ENCODE peak calls at places on chromosome 9, in eight cellular contexts. One of them, this sample, is unnamed.

GRCh38 chr9:73807956-73808355 is 656.3 kb downstream of the ANXA1 start:
- DNase-seq in left ventricle myocardium inferior: no peak
- DNase-seq in cardiac muscle cell: no peak
- DNase-seq in CD8-positive, alpha-beta memory T cell: no peak
- DNase-seq in suprapubic skin: no peak
- DNase-seq in stomach: no peak
- DNase-seq in adrenal gland: no peak
- DNase-seq in upper lobe of left lung: no peak
- DNase-seq in this sample: no peak

GRCh38 chr9:100379862-100380261 is 27.1 kb upstream of the TEX10 start:
- DNase-seq in left ventricle myocardium inferior: no peak
- DNase-seq in cardiac muscle cell: no peak
- DNase-seq in CD8-positive, alpha-beta memory T cell: no peak
- DNase-seq in suprapubic skin: no peak
- DNase-seq in stomach: no peak
- DNase-seq in adrenal gland: no peak
- DNase-seq in upper lobe of left lung: no peak
- DNase-seq in this sample: no peak

GRCh38 chr9:98009926-98010325 is 26.8 kb downstream of the ANP32B start:
- DNase-seq in left ventricle myocardium inferior: no peak
- DNase-seq in cardiac muscle cell: no peak
- DNase-seq in CD8-positive, alpha-beta memory T cell: no peak
- DNase-seq in suprapubic skin: no peak
- DNase-seq in stomach: no peak
- DNase-seq in adrenal gland: peak; percentile 63
- DNase-seq in upper lobe of left lung: no peak
- DNase-seq in this sample: no peak

GRCh38 chr9:82423700-82424099 is 435.1 kb downstream of the SPATA31D1 start:
- DNase-seq in left ventricle myocardium inferior: no peak
- DNase-seq in cardiac muscle cell: no peak
- DNase-seq in CD8-positive, alpha-beta memory T cell: no peak
- DNase-seq in suprapubic skin: no peak
- DNase-seq in stomach: peak; percentile 49
- DNase-seq in adrenal gland: no peak
- DNase-seq in upper lobe of left lung: no peak
- DNase-seq in this sample: no peak

GRCh38 chr9:6214903-6215302 is 704 bp upstream of the IL33 start:
- DNase-seq in left ventricle myocardium inferior: no peak
- DNase-seq in cardiac muscle cell: no peak
- DNase-seq in CD8-positive, alpha-beta memory T cell: no peak
- DNase-seq in suprapubic skin: no peak
- DNase-seq in stomach: no peak
- DNase-seq in adrenal gland: no peak
- DNase-seq in upper lobe of left lung: no peak
- DNase-seq in this sample: no peak

GRCh38 chr9:75229605-75230332 is 141.5 kb downstream of the OSTF1 start:
- DNase-seq in left ventricle myocardium inferior: no peak
- DNase-seq in cardiac muscle cell: no peak
- DNase-seq in CD8-positive, alpha-beta memory T cell: no peak
- DNase-seq in suprapubic skin: no peak
- DNase-seq in stomach: peak; percentile 88
- DNase-seq in adrenal gland: no peak
- DNase-seq in upper lobe of left lung: no peak
- DNase-seq in this sample: no peak

GRCh38 chr9:77783518-77783917 is 135.4 kb upstream of the GNA14 start:
- DNase-seq in left ventricle myocardium inferior: no peak
- DNase-seq in cardiac muscle cell: no peak
- DNase-seq in CD8-positive, alpha-beta memory T cell: no peak
- DNase-seq in suprapubic skin: no peak
- DNase-seq in stomach: no peak
- DNase-seq in adrenal gland: no peak
- DNase-seq in upper lobe of left lung: no peak
- DNase-seq in this sample: no peak

GRCh38 chr9:120910643-120911042 is 16.0 kb downstream of the TRAF1 start:
- DNase-seq in left ventricle myocardium inferior: no peak
- DNase-seq in cardiac muscle cell: no peak
- DNase-seq in CD8-positive, alpha-beta memory T cell: no peak
- DNase-seq in suprapubic skin: no peak
- DNase-seq in stomach: no peak
- DNase-seq in adrenal gland: no peak
- DNase-seq in upper lobe of left lung: no peak
- DNase-seq in this sample: no peak

GRCh38 chr9:105405514-105406131 is 42.2 kb upstream of the FSD1L start:
- DNase-seq in left ventricle myocardium inferior: no peak
- DNase-seq in cardiac muscle cell: no peak
- DNase-seq in CD8-positive, alpha-beta memory T cell: peak; percentile 15
- DNase-seq in suprapubic skin: no peak
- DNase-seq in stomach: no peak
- DNase-seq in adrenal gland: no peak
- DNase-seq in upper lobe of left lung: no peak
- DNase-seq in this sample: no peak

GRCh38 chr9:90838098-90838497 is 36.5 kb downstream of the SYK start:
- DNase-seq in left ventricle myocardium inferior: no peak
- DNase-seq in cardiac muscle cell: no peak
- DNase-seq in CD8-positive, alpha-beta memory T cell: no peak
- DNase-seq in suprapubic skin: no peak
- DNase-seq in stomach: peak; percentile 8
- DNase-seq in adrenal gland: no peak
- DNase-seq in upper lobe of left lung: no peak
- DNase-seq in this sample: no peak

GRCh38 chr9:93126151-93126781 is 7.8 kb downstream of the NINJ1 start:
- DNase-seq in left ventricle myocardium inferior: peak; percentile 16
- DNase-seq in cardiac muscle cell: no peak
- DNase-seq in CD8-positive, alpha-beta memory T cell: no peak
- DNase-seq in suprapubic skin: peak; percentile 78
- DNase-seq in stomach: no peak
- DNase-seq in adrenal gland: peak; percentile 55
- DNase-seq in upper lobe of left lung: peak; percentile 64
- DNase-seq in this sample: no peak

GRCh38 chr9:36878986-36879982 is 154.8 kb downstream of the PAX5 start:
- DNase-seq in left ventricle myocardium inferior: no peak
- DNase-seq in cardiac muscle cell: no peak
- DNase-seq in CD8-positive, alpha-beta memory T cell: no peak
- DNase-seq in suprapubic skin: no peak
- DNase-seq in stomach: no peak
- DNase-seq in adrenal gland: no peak
- DNase-seq in upper lobe of left lung: no peak
- DNase-seq in this sample: no peak

GRCh38 chr9:122219856-122220672 is 8.7 kb downstream of the LHX6 start:
- DNase-seq in left ventricle myocardium inferior: no peak
- DNase-seq in cardiac muscle cell: peak; percentile 39
- DNase-seq in CD8-positive, alpha-beta memory T cell: no peak
- DNase-seq in suprapubic skin: no peak
- DNase-seq in stomach: no peak
- DNase-seq in adrenal gland: peak; percentile 50
- DNase-seq in upper lobe of left lung: peak; percentile 79
- DNase-seq in this sample: no peak

GRCh38 chr9:81182421-81182820 is 506.9 kb downstream of the TLE1 start:
- DNase-seq in left ventricle myocardium inferior: no peak
- DNase-seq in cardiac muscle cell: no peak
- DNase-seq in CD8-positive, alpha-beta memory T cell: no peak
- DNase-seq in suprapubic skin: no peak
- DNase-seq in stomach: no peak
- DNase-seq in adrenal gland: no peak
- DNase-seq in upper lobe of left lung: no peak
- DNase-seq in this sample: no peak

GRCh38 chr9:93031629-93032431 is 26.7 kb upstream of the SUSD3 start:
- DNase-seq in left ventricle myocardium inferior: no peak
- DNase-seq in cardiac muscle cell: no peak
- DNase-seq in CD8-positive, alpha-beta memory T cell: no peak
- DNase-seq in suprapubic skin: no peak
- DNase-seq in stomach: no peak
- DNase-seq in adrenal gland: no peak
- DNase-seq in upper lobe of left lung: no peak
- DNase-seq in this sample: no peak

GRCh38 chr9:108056083-108056804 is 566.7 kb upstream of the KLF4 start:
- DNase-seq in left ventricle myocardium inferior: no peak
- DNase-seq in cardiac muscle cell: no peak
- DNase-seq in CD8-positive, alpha-beta memory T cell: no peak
- DNase-seq in suprapubic skin: no peak
- DNase-seq in stomach: no peak
- DNase-seq in adrenal gland: no peak
- DNase-seq in upper lobe of left lung: no peak
- DNase-seq in this sample: no peak

GRCh38 chr9:108050894-108051293 is 561.3 kb upstream of the KLF4 start:
- DNase-seq in left ventricle myocardium inferior: no peak
- DNase-seq in cardiac muscle cell: no peak
- DNase-seq in CD8-positive, alpha-beta memory T cell: no peak
- DNase-seq in suprapubic skin: no peak
- DNase-seq in stomach: no peak
- DNase-seq in adrenal gland: no peak
- DNase-seq in upper lobe of left lung: no peak
- DNase-seq in this sample: no peak

GRCh38 chr9:108056805-108057386 is 567.3 kb upstream of the KLF4 start:
- DNase-seq in left ventricle myocardium inferior: no peak
- DNase-seq in cardiac muscle cell: no peak
- DNase-seq in CD8-positive, alpha-beta memory T cell: no peak
- DNase-seq in suprapubic skin: no peak
- DNase-seq in stomach: no peak
- DNase-seq in adrenal gland: no peak
- DNase-seq in upper lobe of left lung: no peak
- DNase-seq in this sample: no peak

GRCh38 chr9:108052431-108053080 is 563.0 kb upstream of the KLF4 start:
- DNase-seq in left ventricle myocardium inferior: no peak
- DNase-seq in cardiac muscle cell: no peak
- DNase-seq in CD8-positive, alpha-beta memory T cell: no peak
- DNase-seq in suprapubic skin: no peak
- DNase-seq in stomach: no peak
- DNase-seq in adrenal gland: no peak
- DNase-seq in upper lobe of left lung: no peak
- DNase-seq in this sample: no peak

DNA sequence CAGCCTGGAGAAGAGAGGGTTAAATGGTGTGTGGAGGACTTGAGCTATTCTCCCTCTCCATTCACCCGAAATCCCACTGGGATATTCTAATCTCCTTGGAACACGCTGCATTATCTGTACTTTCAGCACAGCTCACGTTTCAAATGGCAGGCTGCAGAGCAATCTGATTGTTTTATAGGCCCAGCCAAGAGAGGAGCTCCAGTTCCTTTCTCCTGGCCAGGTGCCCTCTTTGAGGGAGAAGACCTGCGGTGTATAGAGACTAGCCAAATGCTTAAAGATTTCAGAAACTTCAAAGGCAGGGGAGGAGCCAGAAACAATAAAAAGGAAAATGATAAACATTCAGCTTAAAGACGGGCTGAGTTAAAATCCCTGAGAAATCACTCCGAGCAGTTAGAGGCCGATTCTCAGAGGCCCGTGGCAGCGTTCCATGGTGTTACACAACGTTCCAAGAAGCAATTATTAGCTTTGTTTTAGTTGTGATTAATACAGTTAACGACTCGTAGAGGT is 564.0 kb upstream of the KLF4 start:
- DNase-seq in left ventricle myocardium inferior: peak; percentile 67
- DNase-seq in cardiac muscle cell: peak; percentile 7
- DNase-seq in CD8-positive, alpha-beta memory T cell: no peak
- DNase-seq in suprapubic skin: peak; percentile 90
- DNase-seq in stomach: peak; percentile 73
- DNase-seq in adrenal gland: peak; percentile 81
- DNase-seq in upper lobe of left lung: no peak
- DNase-seq in this sample: no peak
- H3K4me3 ChIP-seq in left ventricle myocardium inferior: peak overlapping the region; percentile 8
- H3K4me3 ChIP-seq in cardiac muscle cell: no peak overlapping the region
- H3K4me3 ChIP-seq in CD8-positive, alpha-beta memory T cell: no peak overlapping the region
- H3K4me3 ChIP-seq in suprapubic skin: no peak overlapping the region
- H3K4me3 ChIP-seq in stomach: no peak overlapping the region
- H3K4me3 ChIP-seq in adrenal gland: no peak overlapping the region
- H3K4me3 ChIP-seq in upper lobe of left lung: no peak overlapping the region
- H3K4me3 ChIP-seq in this sample: no peak overlapping the region

GRCh38 chr9:135287627-135288026 is 192.0 kb upstream of the PPP1R26 start:
- DNase-seq in left ventricle myocardium inferior: no peak
- DNase-seq in cardiac muscle cell: no peak
- DNase-seq in CD8-positive, alpha-beta memory T cell: no peak
- DNase-seq in suprapubic skin: no peak
- DNase-seq in stomach: no peak
- DNase-seq in adrenal gland: no peak
- DNase-seq in upper lobe of left lung: no peak
- DNase-seq in this sample: no peak

GRCh38 chr9:135288941-135289534 is 190.5 kb upstream of the PPP1R26 start:
- DNase-seq in left ventricle myocardium inferior: no peak
- DNase-seq in cardiac muscle cell: no peak
- DNase-seq in CD8-positive, alpha-beta memory T cell: no peak
- DNase-seq in suprapubic skin: no peak
- DNase-seq in stomach: no peak
- DNase-seq in adrenal gland: no peak
- DNase-seq in upper lobe of left lung: no peak
- DNase-seq in this sample: no peak

GRCh38 chr9:135290086-135290485 is 189.5 kb upstream of the PPP1R26 start:
- DNase-seq in left ventricle myocardium inferior: peak; percentile 58
- DNase-seq in cardiac muscle cell: peak; percentile 20
- DNase-seq in CD8-positive, alpha-beta memory T cell: no peak
- DNase-seq in suprapubic skin: no peak
- DNase-seq in stomach: peak; percentile 79
- DNase-seq in adrenal gland: no peak
- DNase-seq in upper lobe of left lung: no peak
- DNase-seq in this sample: no peak

GRCh38 chr9:135286961-135287360 is 192.6 kb upstream of the PPP1R26 start:
- DNase-seq in left ventricle myocardium inferior: no peak
- DNase-seq in cardiac muscle cell: no peak
- DNase-seq in CD8-positive, alpha-beta memory T cell: no peak
- DNase-seq in suprapubic skin: no peak
- DNase-seq in stomach: no peak
- DNase-seq in adrenal gland: no peak
- DNase-seq in upper lobe of left lung: no peak
- DNase-seq in this sample: no peak

DNA sequence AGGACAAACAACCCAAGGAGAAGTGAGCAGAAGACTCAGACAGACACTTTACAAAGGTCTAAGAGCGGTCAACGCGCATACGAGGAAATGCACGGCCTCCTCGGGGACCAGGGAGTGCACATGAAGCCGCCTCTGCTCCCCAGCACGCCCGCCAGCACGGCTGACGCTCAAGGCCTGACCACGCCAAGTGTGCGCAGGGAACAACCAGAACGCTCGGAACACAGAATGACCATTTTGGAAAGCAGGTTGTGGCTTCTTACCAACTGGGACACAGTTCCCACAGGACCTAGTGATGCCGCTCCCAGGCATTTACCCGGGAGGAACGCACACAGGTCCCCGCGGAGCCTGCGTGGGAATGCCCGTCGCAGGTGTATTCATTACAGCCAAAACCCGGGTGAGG is 191.5 kb upstream of the PPP1R26 start:
- DNase-seq in left ventricle myocardium inferior: no peak
- DNase-seq in cardiac muscle cell: no peak
- DNase-seq in CD8-positive, alpha-beta memory T cell: no peak
- DNase-seq in suprapubic skin: no peak
- DNase-seq in stomach: no peak
- DNase-seq in adrenal gland: no peak
- DNase-seq in upper lobe of left lung: no peak
- DNase-seq in this sample: no peak
- H3K9me3 ChIP-seq in left ventricle myocardium inferior: no peaks in the 10 kb centered on the region
- H3K9me3 ChIP-seq in cardiac muscle cell: no peaks in the 10 kb centered on the region
- H3K9me3 ChIP-seq in CD8-positive, alpha-beta memory T cell: no peaks in the 10 kb centered on the region
- H3K9me3 ChIP-seq in suprapubic skin: no peaks in the 10 kb centered on the region
- H3K9me3 ChIP-seq in stomach: no peaks in the 10 kb centered on the region
- H3K9me3 ChIP-seq in adrenal gland: no peaks in the 10 kb centered on the region
- H3K9me3 ChIP-seq in upper lobe of left lung: no peaks in the 10 kb centered on the region
- H3K9me3 ChIP-seq in this sample: peaks cover 4% of the 10 kb centered on the region

GRCh38 chr9:34458967-34459355 is 356 bp downstream of the DNAI1 start:
- DNase-seq in left ventricle myocardium inferior: no peak
- DNase-seq in cardiac muscle cell: no peak
- DNase-seq in CD8-positive, alpha-beta memory T cell: no peak
- DNase-seq in suprapubic skin: no peak
- DNase-seq in stomach: no peak
- DNase-seq in adrenal gland: no peak
- DNase-seq in upper lobe of left lung: no peak
- DNase-seq in this sample: no peak
- H3K4me3 ChIP-seq in left ventricle myocardium inferior: peak overlapping the region; percentile 98
- H3K4me3 ChIP-seq in cardiac muscle cell: peak overlapping the region; percentile 17
- H3K4me3 ChIP-seq in CD8-positive, alpha-beta memory T cell: peak overlapping the region; percentile 44
- H3K4me3 ChIP-seq in suprapubic skin: peak overlapping the region; percentile 81
- H3K4me3 ChIP-seq in stomach: peak overlapping the region; percentile 76
- H3K4me3 ChIP-seq in adrenal gland: no peak overlapping the region
- H3K4me3 ChIP-seq in upper lobe of left lung: peak overlapping the region; percentile 94
- H3K4me3 ChIP-seq in this sample: peak overlapping the region; percentile 27

GRCh38 chr9:8365466-8366160 is 566.0 kb upstream of the DMAC1 start:
- DNase-seq in left ventricle myocardium inferior: no peak
- DNase-seq in cardiac muscle cell: no peak
- DNase-seq in CD8-positive, alpha-beta memory T cell: no peak
- DNase-seq in suprapubic skin: no peak
- DNase-seq in stomach: no peak
- DNase-seq in adrenal gland: no peak
- DNase-seq in upper lobe of left lung: no peak
- DNase-seq in this sample: no peak
- H3K9me3 ChIP-seq in left ventricle myocardium inferior: no peaks in the 10 kb centered on the region
- H3K9me3 ChIP-seq in cardiac muscle cell: no peaks in the 10 kb centered on the region
- H3K9me3 ChIP-seq in CD8-positive, alpha-beta memory T cell: no peaks in the 10 kb centered on the region
- H3K9me3 ChIP-seq in suprapubic skin: no peaks in the 10 kb centered on the region
- H3K9me3 ChIP-seq in stomach: no peaks in the 10 kb centered on the region
- H3K9me3 ChIP-seq in adrenal gland: no peaks in the 10 kb centered on the region
- H3K9me3 ChIP-seq in upper lobe of left lung: no peaks in the 10 kb centered on the region
- H3K9me3 ChIP-seq in this sample: no peaks in the 10 kb centered on the region

This sample was measured in Caco-2.